ENCODE peak calls at places on chromosome 1, in ten cellular contexts. G, B, V, H, X, D, Z, P, M and J are unnamed samples.

GRCh38 chr1:68136187-68136586 is 85.8 kb upstream of the DIRAS3 start:
- DNase-seq in G (no peak), B (no peak), V (no peak), H (no peak), X (no peak), D (peak; percentile 34), Z (no peak), P (no peak), M (no peak), J (no peak)

GRCh38 chr1:35833424-35833823 is 25.6 kb downstream of the AGO4 start:
- DNase-seq in G (no peak), B (no peak), V (no peak), H (no peak), X (no peak), D (no peak), Z (no peak), P (no peak), M (no peak), J (no peak)

GRCh38 chr1:44059956-44060355 is 28.7 kb upstream of the SLC6A9 start:
- DNase-seq in G (no peak), B (no peak), V (no peak), H (no peak), X (peak; percentile 39), D (peak; percentile 40), Z (no peak), P (no peak), M (no peak), J (no peak)

GRCh38 chr1:225146478-225146877 is 217.0 kb downstream of the DNAH14 start:
- DNase-seq in G (no peak), B (peak; percentile 8), V (no peak), H (peak; percentile 26), X (no peak), D (no peak), Z (no peak), P (no peak), M (no peak), J (no peak)

GRCh38 chr1:183244466-183244865 is 58.4 kb downstream of the LAMC2 start:
- DNase-seq in G (no peak), B (no peak), V (no peak), H (peak; percentile 75), X (no peak), D (peak; percentile 28), Z (peak; percentile 96), P (no peak), M (peak; percentile 97), J (peak; percentile 98)

GRCh38 chr1:222042120-222042519 is 300.2 kb upstream of the DUSP10 start:
- DNase-seq in G (no peak), B (no peak), V (no peak), H (no peak), X (no peak), D (peak; percentile 55), Z (no peak), P (peak; percentile 52), M (no peak), J (peak; percentile 41)

GRCh38 chr1:152109998-152110294 is 5.3 kb downstream of the TCHH start:
- DNase-seq in G (no peak), B (no peak), V (no peak), H (no peak), X (no peak), D (no peak), Z (peak; percentile 7), P (no peak), M (no peak), J (no peak)

GRCh38 chr1:88877382-88877825 is 14.0 kb downstream of the GTF2B start:
- DNase-seq in G (no peak), B (peak; percentile 41), V (no peak), H (no peak), X (peak; percentile 41), D (peak; percentile 61), Z (peak; percentile 61), P (no peak), M (no peak), J (peak; percentile 81)

GRCh38 chr1:153991806-153992205 is 1.2 kb downstream of the RPS27 start:
- DNase-seq in G (no peak), B (no peak), V (no peak), H (no peak), X (no peak), D (no peak), Z (no peak), P (no peak), M (no peak), J (no peak)
- H3K4me3 ChIP-seq in G (peak overlapping the region; percentile 83), B (peak overlapping the region; percentile 87), V (peak overlapping the region; percentile 77), H (no peak overlapping the region), X (no peak overlapping the region), D (peak overlapping the region; percentile 57), Z (peak overlapping the region; percentile 94), P (peak overlapping the region; percentile 71), M (peak overlapping the region; percentile 72), J (peak overlapping the region; percentile 97)

GRCh38 chr1:201848230-201848629 is 19.3 kb downstream of the IPO9 start:
- DNase-seq in G (no peak), B (no peak), V (no peak), H (no peak), X (peak; percentile 13), D (no peak), Z (no peak), P (no peak), M (no peak), J (no peak)
- H3K36me3 ChIP-seq in G (no peaks in the 10 kb centered on the region), B (peaks cover 14% of the 10 kb centered on the region), V (peaks cover 94% of the 10 kb centered on the region), H (no peaks in the 10 kb centered on the region), X (peaks cover 11% of the 10 kb centered on the region), D (peaks cover 17% of the 10 kb centered on the region), Z (peaks cover 6% of the 10 kb centered on the region), P (peaks cover 1% of the 10 kb centered on the region), M (peaks cover 34% of the 10 kb centered on the region), J (peaks cover 26% of the 10 kb centered on the region)

GRCh38 chr1:16127676-16128337 is 28.1 kb downstream of the EPHA2 start:
- DNase-seq in G (peak; percentile 25), B (no peak), V (no peak), H (no peak), X (no peak), D (no peak), Z (no peak), P (no peak), M (no peak), J (no peak)
- H3K4me3 ChIP-seq in G (no peak overlapping the region), B (no peak overlapping the region), V (no peak overlapping the region), H (no peak overlapping the region), X (no peak overlapping the region), D (no peak overlapping the region), Z (no peak overlapping the region), P (no peak overlapping the region), M (no peak overlapping the region), J (no peak overlapping the region)

DNA sequence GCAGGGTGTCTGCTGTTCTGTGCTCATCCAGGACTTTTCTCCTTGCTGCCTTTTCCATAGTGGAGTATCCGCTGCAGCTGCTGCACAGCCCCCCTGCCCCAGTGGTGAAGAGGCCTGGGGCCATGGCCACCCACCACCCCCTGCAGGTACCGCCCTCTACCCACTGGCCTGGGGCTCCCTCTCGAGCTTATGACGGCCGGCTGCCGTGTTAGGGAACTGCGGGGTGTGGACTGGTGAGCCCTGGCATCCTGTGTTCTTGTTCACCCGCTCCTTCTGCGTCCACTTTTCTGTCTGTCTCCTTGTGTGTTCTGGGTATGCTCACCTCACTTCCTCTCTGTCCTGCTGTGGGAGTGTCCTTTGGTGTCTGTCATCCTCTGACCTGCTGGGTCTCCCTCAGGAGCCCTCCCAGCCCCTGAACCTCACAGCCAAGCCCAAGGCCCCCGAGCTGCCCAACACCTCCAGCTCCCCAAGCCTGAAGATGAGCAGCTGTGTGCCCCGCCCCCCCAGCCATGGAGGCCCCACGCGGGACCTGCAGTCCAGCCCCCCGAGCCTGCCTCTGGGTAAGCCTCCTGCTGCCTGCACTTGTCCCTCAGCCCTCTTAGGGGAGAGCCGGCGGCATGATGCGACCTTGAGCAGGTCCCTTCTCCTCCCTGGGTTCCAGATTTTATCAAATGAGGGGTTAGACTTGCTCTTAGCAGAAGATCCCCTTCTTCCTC is 29.8 kb downstream of the ETNK2 start:
- DNase-seq in G (no peak), B (no peak), V (no peak), H (no peak), X (no peak), D (no peak), Z (no peak), P (no peak), M (no peak), J (no peak)
- H3K36me3 ChIP-seq in G (no peaks in the 10 kb centered on the region), B (no peaks in the 10 kb centered on the region), V (no peaks in the 10 kb centered on the region), H (peaks cover 4% of the 10 kb centered on the region), X (peaks cover 8% of the 10 kb centered on the region), D (peaks cover 11% of the 10 kb centered on the region), Z (peaks cover 5% of the 10 kb centered on the region), P (peaks cover 12% of the 10 kb centered on the region), M (peaks cover 98% of the 10 kb centered on the region), J (peaks cover 75% of the 10 kb centered on the region)

GRCh38 chr1:1360511-1361169 is 2.3 kb upstream of the MXRA8 start:
- DNase-seq in G (peak; percentile 35), B (peak; percentile 71), V (peak; percentile 47), H (peak; percentile 93), X (no peak), D (peak; percentile 93), Z (peak; percentile 92), P (peak; percentile 87), M (peak; percentile 88), J (peak; percentile 92)
- H3K4me3 ChIP-seq in G (no peak overlapping the region), B (no peak overlapping the region), V (no peak overlapping the region), H (no peak overlapping the region), X (no peak overlapping the region), D (no peak overlapping the region), Z (peak overlapping the region; percentile 5), P (no peak overlapping the region), M (no peak overlapping the region), J (peak overlapping the region; percentile 68)

DNA sequence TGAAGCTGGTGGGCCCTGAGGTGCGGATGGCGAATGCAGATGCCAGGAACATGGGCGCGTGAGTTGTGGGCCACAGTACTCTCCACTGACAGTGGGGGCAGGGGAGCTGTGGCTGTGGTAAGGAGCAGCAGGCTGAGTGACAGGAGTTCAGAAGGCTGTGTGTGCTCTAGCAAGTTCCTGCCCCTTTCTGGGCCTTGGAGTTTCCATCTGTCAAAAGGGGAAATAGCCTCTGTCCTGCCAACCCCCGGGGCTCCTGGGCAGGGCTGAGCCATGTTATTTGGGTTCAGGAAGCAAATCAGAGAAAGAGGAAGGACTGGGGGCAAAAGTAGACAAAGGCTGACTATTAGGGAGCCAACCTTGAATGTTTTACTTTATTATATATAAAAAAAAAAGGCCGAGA is 19.5 kb upstream of the MFN2 start:
- DNase-seq in G (no peak), B (no peak), V (no peak), H (peak; percentile 72), X (no peak), D (no peak), Z (no peak), P (no peak), M (no peak), J (no peak)
- H3K36me3 ChIP-seq in G (no peaks in the 10 kb centered on the region), B (no peaks in the 10 kb centered on the region), V (peaks cover 51% of the 10 kb centered on the region), H (peaks cover 1% of the 10 kb centered on the region), X (peaks cover 8% of the 10 kb centered on the region), D (peaks cover 74% of the 10 kb centered on the region), Z (peaks cover 33% of the 10 kb centered on the region), P (peaks cover 51% of the 10 kb centered on the region), M (peaks cover 99% of the 10 kb centered on the region), J (peaks cover 57% of the 10 kb centered on the region)

GRCh38 chr1:163035791-163036249 is 33.3 kb upstream of the RGS4 start:
- DNase-seq in G (no peak), B (no peak), V (no peak), H (no peak), X (no peak), D (peak; percentile 96), Z (peak; percentile 34), P (peak; percentile 82), M (no peak), J (peak; percentile 63)
- H3K4me3 ChIP-seq in G (no peak overlapping the region), B (no peak overlapping the region), V (no peak overlapping the region), H (no peak overlapping the region), X (no peak overlapping the region), D (no peak overlapping the region), Z (no peak overlapping the region), P (no peak overlapping the region), M (no peak overlapping the region), J (peak overlapping the region; percentile 57)